ENCODE peak calls at places on chromosomes 3 and 15, in four cellular contexts. One of them, this sample, is unnamed. For H3K4me1, the result is how much of the 10 kb centered on the place peaks cover.

GRCh38 chr15:70613259-70613658 is 150.1 kb downstream of the UACA start:
- DNase-seq in H1: no peak
- DNase-seq in mesenchymal stem cell: no peak
- DNase-seq in neuronal stem cell: no peak
- DNase-seq in this sample: no peak

GRCh38 chr3:57164606-57165573 is at the start of gene IL17RD:
- DNase-seq in neuronal stem cell: peak
- DNase-seq in H1: peak
- DNase-seq in mesenchymal stem cell: peak
- DNase-seq in this sample: peak

GRCh38 chr3:71673486-71673885 is 51.7 kb downstream of the EIF4E3 start:
- DNase-seq in neuronal stem cell: no peak
- DNase-seq in H1: no peak
- DNase-seq in mesenchymal stem cell: no peak
- DNase-seq in this sample: peak

GRCh38 chr15:39828374-39828931 is 45.8 kb upstream of the FSIP1 start:
- DNase-seq in neuronal stem cell: no peak
- DNase-seq in mesenchymal stem cell: peak
- DNase-seq in H1: no peak
- DNase-seq in this sample: no peak

GRCh38 chr3:194900886-194901522 is 215.3 kb downstream of the FAM43A start:
- DNase-seq in mesenchymal stem cell: no peak
- DNase-seq in H1: no peak
- DNase-seq in neuronal stem cell: no peak
- DNase-seq in this sample: no peak

GRCh38 chr3:57966823-57967222 is 41.4 kb upstream of the FLNB start:
- DNase-seq in H1: no peak
- DNase-seq in neuronal stem cell: no peak
- DNase-seq in mesenchymal stem cell: no peak
- DNase-seq in this sample: no peak

GRCh38 chr15:42042602-42043400 is 22.0 kb upstream of the PLA2G4E start:
- DNase-seq in H1: no peak
- DNase-seq in neuronal stem cell: no peak
- DNase-seq in mesenchymal stem cell: no peak
- DNase-seq in this sample: peak

GRCh38 chr3:193590088-193590856 is 2.7 kb upstream of the OPA1 start:
- DNase-seq in neuronal stem cell: no peak
- DNase-seq in H1: no peak
- DNase-seq in mesenchymal stem cell: peak
- DNase-seq in this sample: no peak

GRCh38 chr3:127615631-127616305 is 13.2 kb upstream of the PODXL2 start:
- DNase-seq in H1: no peak
- DNase-seq in mesenchymal stem cell: no peak
- DNase-seq in neuronal stem cell: no peak
- DNase-seq in this sample: no peak

GRCh38 chr3:66542153-66542552 is 41.3 kb upstream of the LRIG1 start:
- DNase-seq in neuronal stem cell: no peak
- DNase-seq in H1: no peak
- DNase-seq in mesenchymal stem cell: no peak
- DNase-seq in this sample: no peak

GRCh38 chr3:179771797-179772196 is 119.0 kb downstream of the USP13 start:
- DNase-seq in neuronal stem cell: no peak
- DNase-seq in H1: no peak
- DNase-seq in mesenchymal stem cell: no peak
- DNase-seq in this sample: no peak

GRCh38 chr15:67762610-67763368 is 62.5 kb upstream of the SKOR1 start:
- DNase-seq in mesenchymal stem cell: no peak
- DNase-seq in neuronal stem cell: no peak
- DNase-seq in H1: no peak
- DNase-seq in this sample: no peak

GRCh38 chr3:153633407-153633806 is 471.4 kb downstream of the RAP2B start:
- DNase-seq in H1: no peak
- DNase-seq in neuronal stem cell: no peak
- DNase-seq in mesenchymal stem cell: no peak
- DNase-seq in this sample: no peak

GRCh38 chr15:75713338-75713895 is 769 bp upstream of the CSPG4 start:
- DNase-seq in neuronal stem cell: no peak
- DNase-seq in mesenchymal stem cell: peak
- DNase-seq in H1: no peak
- DNase-seq in this sample: no peak

GRCh38 chr15:31265871-31266711 is 60.5 kb upstream of the KLF13 start:
- DNase-seq in mesenchymal stem cell: peak
- DNase-seq in neuronal stem cell: no peak
- DNase-seq in H1: no peak
- DNase-seq in this sample: peak

GRCh38 chr3:183087184-183087583 is 12.1 kb downstream of the MCCC1 start:
- DNase-seq in neuronal stem cell: no peak
- DNase-seq in H1: no peak
- DNase-seq in mesenchymal stem cell: no peak
- DNase-seq in this sample: no peak

GRCh38 chr15:74808073-74808839 is 4.4 kb upstream of the LMAN1L start:
- DNase-seq in neuronal stem cell: no peak
- DNase-seq in H1: no peak
- DNase-seq in mesenchymal stem cell: no peak
- DNase-seq in this sample: peak

GRCh38 chr15:99615460-99615859 is 49.7 kb downstream of the MEF2A start:
- DNase-seq in H1: no peak
- DNase-seq in mesenchymal stem cell: no peak
- DNase-seq in neuronal stem cell: no peak
- DNase-seq in this sample: no peak

GRCh38 chr15:101501703-101502373 is 12.3 kb upstream of the PCSK6 start:
- DNase-seq in H1: peak
- DNase-seq in neuronal stem cell: peak
- DNase-seq in mesenchymal stem cell: no peak
- DNase-seq in this sample: peak

GRCh38 chr3:51145811-51146585 is 239.1 kb upstream of the MANF start:
- DNase-seq in mesenchymal stem cell: no peak
- DNase-seq in neuronal stem cell: no peak
- DNase-seq in H1: no peak
- DNase-seq in this sample: no peak

GRCh38 chr3:194439915-194440550 is 41.0 kb upstream of the GP5 start:
- DNase-seq in mesenchymal stem cell: no peak
- DNase-seq in neuronal stem cell: no peak
- DNase-seq in H1: no peak
- DNase-seq in this sample: no peak

GRCh38 chr3:197268319-197268718 is 30.1 kb downstream of the DLG1 start:
- DNase-seq in mesenchymal stem cell: no peak
- DNase-seq in neuronal stem cell: no peak
- DNase-seq in H1: no peak
- DNase-seq in this sample: no peak

GRCh38 chr15:57403946-57404345 is 27.6 kb downstream of the CGNL1 start:
- DNase-seq in neuronal stem cell: no peak
- DNase-seq in mesenchymal stem cell: no peak
- DNase-seq in H1: no peak
- DNase-seq in this sample: no peak

GRCh38 chr15:59273266-59273665 is 66.6 kb downstream of the LDHAL6B start:
- DNase-seq in neuronal stem cell: no peak
- DNase-seq in H1: no peak
- DNase-seq in mesenchymal stem cell: no peak
- DNase-seq in this sample: no peak

GRCh38 chr15:33871911-33872760 is 96.2 kb upstream of the CHRM5 start:
- DNase-seq in H1: no peak
- DNase-seq in neuronal stem cell: no peak
- DNase-seq in mesenchymal stem cell: peak
- DNase-seq in this sample: peak

GRCh38 chr15:41993447-41994170 is 21.3 kb upstream of the EHD4 start:
- DNase-seq in H1: no peak
- DNase-seq in neuronal stem cell: no peak
- DNase-seq in mesenchymal stem cell: no peak
- DNase-seq in this sample: no peak

GRCh38 chr15:45231864-45232562 is 20.0 kb upstream of the SLC28A2 start:
- DNase-seq in H1: no peak
- DNase-seq in mesenchymal stem cell: no peak
- DNase-seq in neuronal stem cell: no peak
- DNase-seq in this sample: no peak
- H3K4me3 ChIP-seq in H1: no peak
- H3K4me3 ChIP-seq in mesenchymal stem cell: no peak
- H3K4me3 ChIP-seq in neuronal stem cell: no peak
- H3K4me3 ChIP-seq in this sample: no peak

DNA sequence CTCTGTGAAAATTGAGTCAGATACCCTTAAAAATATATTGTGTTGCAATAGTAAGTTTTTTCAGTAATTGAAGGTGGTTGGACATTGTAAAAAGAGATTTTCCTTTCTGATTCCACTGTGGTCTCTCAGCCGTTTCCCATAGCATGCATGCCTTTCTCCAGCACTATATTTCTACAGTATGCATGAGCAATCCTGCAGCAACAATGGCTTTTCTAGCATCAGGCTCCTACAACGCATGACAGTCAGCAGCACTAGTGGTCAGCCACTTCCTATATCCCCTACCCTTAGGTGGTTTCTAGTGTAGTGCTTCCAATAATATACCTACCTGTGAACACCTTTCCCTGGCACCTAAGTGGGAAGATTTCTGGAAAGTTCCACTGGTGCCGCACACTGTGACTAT is 55.4 kb upstream of the SNRPN start:
- DNase-seq in neuronal stem cell: no peak
- DNase-seq in H1: no peak
- DNase-seq in mesenchymal stem cell: peak
- DNase-seq in this sample: no peak
- H2BK12ac ChIP-seq in neuronal stem cell: no peak
- H2BK12ac ChIP-seq in H1: peak
- H2BK12ac ChIP-seq in mesenchymal stem cell: no peak
- H2BK12ac ChIP-seq in this sample: no peak

DNA sequence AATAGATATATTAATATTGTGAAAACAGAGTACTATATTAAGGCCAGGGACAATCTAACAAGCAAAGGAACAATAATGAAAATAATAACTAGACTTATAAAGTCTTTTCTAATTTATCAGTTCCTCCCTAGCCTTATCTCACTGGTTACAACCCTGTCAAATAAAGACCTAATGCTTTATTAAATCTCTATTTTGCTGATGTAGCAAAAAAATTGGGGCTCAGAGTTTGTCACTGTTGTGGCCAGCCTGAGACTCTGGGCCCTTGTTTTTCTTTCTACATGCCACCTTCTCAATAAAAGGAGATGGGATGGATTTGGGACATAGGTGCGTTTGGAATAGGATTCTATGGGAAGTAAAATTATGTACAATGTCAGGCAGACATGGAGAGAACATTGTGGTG is 937.0 kb downstream of the IGSF11 start:
- DNase-seq in H1: no peak
- DNase-seq in neuronal stem cell: no peak
- DNase-seq in mesenchymal stem cell: no peak
- DNase-seq in this sample: no peak
- H3K4me1 ChIP-seq in H1: under half
- H3K4me1 ChIP-seq in neuronal stem cell: under half
- H3K4me1 ChIP-seq in mesenchymal stem cell: under half
- H3K4me1 ChIP-seq in this sample: under half

GRCh38 chr15:40951764-40952163 is 1.5 kb upstream of the CHAC1 start:
- DNase-seq in H1: no peak
- DNase-seq in neuronal stem cell: no peak
- DNase-seq in mesenchymal stem cell: no peak
- DNase-seq in this sample: no peak
- H3K4me3 ChIP-seq in H1: peak
- H3K4me3 ChIP-seq in neuronal stem cell: no peak
- H3K4me3 ChIP-seq in mesenchymal stem cell: no peak
- H3K4me3 ChIP-seq in this sample: no peak

DNA sequence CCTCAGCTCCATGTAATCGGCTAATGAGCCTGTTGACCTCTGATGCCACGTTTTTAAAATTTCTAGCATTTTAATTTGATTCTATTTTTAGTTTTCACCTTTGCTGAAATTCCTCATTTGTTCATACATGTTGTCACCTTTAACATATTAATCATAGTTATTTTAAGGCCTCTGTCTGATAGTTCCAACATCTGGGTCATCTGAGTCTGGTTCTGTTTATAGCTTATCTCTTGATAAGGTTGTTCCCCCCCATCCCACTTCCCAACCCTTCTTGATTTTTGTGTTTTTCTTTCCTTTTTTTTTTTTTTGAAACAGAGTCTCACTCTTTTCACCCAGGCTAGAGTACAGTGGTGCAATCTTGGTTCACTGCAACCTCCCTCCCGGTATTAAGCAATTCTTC is 36.4 kb downstream of the MAP2K1 start:
- DNase-seq in neuronal stem cell: no peak
- DNase-seq in H1: no peak
- DNase-seq in mesenchymal stem cell: no peak
- DNase-seq in this sample: no peak
- H2BK12ac ChIP-seq in neuronal stem cell: no peak
- H2BK12ac ChIP-seq in H1: no peak
- H2BK12ac ChIP-seq in mesenchymal stem cell: no peak
- H2BK12ac ChIP-seq in this sample: no peak

GRCh38 chr3:30615615-30616346 is 9.4 kb downstream of the TGFBR2 start:
- DNase-seq in mesenchymal stem cell: no peak
- DNase-seq in H1: no peak
- DNase-seq in neuronal stem cell: no peak
- DNase-seq in this sample: no peak

GRCh38 chr3:30614943-30615342 is 8.5 kb downstream of the TGFBR2 start:
- DNase-seq in mesenchymal stem cell: no peak
- DNase-seq in neuronal stem cell: no peak
- DNase-seq in H1: no peak
- DNase-seq in this sample: peak

GRCh38 chr3:30612422-30613134 is 6.2 kb downstream of the TGFBR2 start:
- DNase-seq in mesenchymal stem cell: no peak
- DNase-seq in H1: no peak
- DNase-seq in neuronal stem cell: no peak
- DNase-seq in this sample: no peak

GRCh38 chr3:30613135-30613825 is 6.9 kb downstream of the TGFBR2 start:
- DNase-seq in mesenchymal stem cell: peak
- DNase-seq in H1: no peak
- DNase-seq in neuronal stem cell: no peak
- DNase-seq in this sample: no peak

GRCh38 chr3:30614373-30614772 is 8.0 kb downstream of the TGFBR2 start:
- DNase-seq in H1: no peak
- DNase-seq in mesenchymal stem cell: no peak
- DNase-seq in neuronal stem cell: no peak
- DNase-seq in this sample: no peak
- H3K4me1 ChIP-seq in H1: under half
- H3K4me1 ChIP-seq in mesenchymal stem cell: under half
- H3K4me1 ChIP-seq in neuronal stem cell: under half
- H3K4me1 ChIP-seq in this sample: under half

GRCh38 chr3:99637041-99637380 is 1.4 kb upstream of the COL8A1 start:
- DNase-seq in mesenchymal stem cell: peak
- DNase-seq in neuronal stem cell: no peak
- DNase-seq in H1: no peak
- DNase-seq in this sample: no peak
- H3K4me3 ChIP-seq in mesenchymal stem cell: peak
- H3K4me3 ChIP-seq in neuronal stem cell: peak
- H3K4me3 ChIP-seq in H1: peak
- H3K4me3 ChIP-seq in this sample: no peak

DNA sequence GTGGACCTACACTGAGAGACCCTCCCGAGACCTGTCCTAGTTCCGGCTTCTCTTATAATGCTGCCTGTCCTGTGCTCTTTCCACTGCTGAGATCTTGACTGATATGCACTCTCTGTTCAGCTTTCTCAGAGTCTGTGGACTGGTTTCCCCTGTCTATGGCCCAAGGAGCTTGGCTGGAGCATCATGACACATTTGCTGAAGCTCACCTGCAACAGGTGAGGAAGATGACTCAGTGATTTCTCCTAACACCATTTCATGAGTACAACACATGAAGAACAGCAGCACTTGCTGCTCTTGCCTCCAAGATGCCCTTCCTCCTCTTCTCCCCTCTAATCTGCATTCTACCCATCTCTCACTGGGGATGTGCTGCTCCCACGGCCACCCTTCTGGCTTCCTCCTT is 92.1 kb downstream of the DUT start:
- DNase-seq in neuronal stem cell: no peak
- DNase-seq in mesenchymal stem cell: no peak
- DNase-seq in H1: no peak
- DNase-seq in this sample: peak
- H2BK12ac ChIP-seq in neuronal stem cell: no peak
- H2BK12ac ChIP-seq in mesenchymal stem cell: no peak
- H2BK12ac ChIP-seq in H1: no peak
- H2BK12ac ChIP-seq in this sample: no peak

This sample was measured in trophoblast cell.